ENCODE peak calls at places on chromosomes 12 and 14, in seven cellular contexts. L, N, A, Q, B, P and G are unnamed samples. For H3K79me2 and H4K20me1, the result is how much of the 10 kb centered on the place peaks cover.

GRCh38 chr14:59229653-59230406 is 41.4 kb downstream of the DAAM1 start:
- DNase-seq in L (no peak), N (no peak), A (no peak), Q (no peak), B (no peak), P (no peak), G (no peak)

GRCh38 chr12:89183985-89184435 is 168.3 kb downstream of the DUSP6 start:
- DNase-seq in L (no peak), N (no peak), A (no peak), Q (no peak), B (no peak), P (peak), G (no peak)

GRCh38 chr14:64409509-64409908 is 21.4 kb downstream of the MTHFD1 start:
- DNase-seq in L (no peak), N (no peak), A (no peak), Q (no peak), B (no peak), P (no peak), G (no peak)

GRCh38 chr12:94202245-94203180 is 54.1 kb downstream of the PLXNC1 start:
- DNase-seq in L (no peak), N (no peak), A (no peak), Q (peak), B (peak), P (no peak), G (no peak)

GRCh38 chr14:24058260-24058950 is 6.6 kb downstream of the CARMIL3 start:
- DNase-seq in L (peak), N (peak), A (peak), Q (peak), B (peak), P (peak), G (peak)

GRCh38 chr14:81990312-81990761 is 456.7 kb upstream of the SEL1L start:
- DNase-seq in L (peak), N (peak), A (peak), Q (peak), B (peak), P (peak), G (peak)

GRCh38 chr12:132453361-132454133 is 36.4 kb upstream of the FBRSL1 start:
- DNase-seq in L (no peak), N (peak), A (peak), Q (no peak), B (no peak), P (no peak), G (no peak)

GRCh38 chr12:2733493-2734252 is 61.1 kb upstream of the FKBP4 start:
- DNase-seq in L (peak), N (no peak), A (peak), Q (no peak), B (no peak), P (no peak), G (no peak)

GRCh38 chr12:25875661-25876060 is 82.8 kb upstream of the RASSF8 start:
- DNase-seq in L (no peak), N (peak), A (no peak), Q (no peak), B (no peak), P (no peak), G (no peak)

GRCh38 chr14:72613196-72613974 is 280.5 kb downstream of the DPF3 start:
- DNase-seq in L (no peak), N (no peak), A (no peak), Q (no peak), B (peak), P (peak), G (no peak)

GRCh38 chr12:13196302-13196921 is at the start of gene EMP1:
- DNase-seq in L (no peak), N (peak), A (peak), Q (no peak), B (peak), P (peak), G (no peak)

GRCh38 chr12:59408431-59408830 is 187.4 kb upstream of the SLC16A7 start:
- DNase-seq in L (no peak), N (peak), A (no peak), Q (no peak), B (no peak), P (no peak), G (no peak)

GRCh38 chr14:38959021-38959420 is 144.0 kb downstream of the SEC23A start:
- DNase-seq in L (no peak), N (peak), A (no peak), Q (no peak), B (no peak), P (no peak), G (no peak)

GRCh38 chr12:100753837-100754236 is 40.7 kb upstream of the ANO4 start:
- DNase-seq in L (no peak), N (peak), A (no peak), Q (no peak), B (no peak), P (no peak), G (no peak)

GRCh38 chr12:69527506-69528272 is 57.5 kb downstream of the FRS2 start:
- DNase-seq in L (no peak), N (peak), A (no peak), Q (no peak), B (no peak), P (peak), G (no peak)

GRCh38 chr12:123396954-123397353 is 13.0 kb downstream of the KMT5A start:
- DNase-seq in L (no peak), N (no peak), A (no peak), Q (no peak), B (no peak), P (no peak), G (no peak)

GRCh38 chr12:22282283-22282682 is 52.2 kb downstream of the ST8SIA1 start:
- DNase-seq in L (no peak), N (peak), A (no peak), Q (no peak), B (no peak), P (peak), G (no peak)

GRCh38 chr14:74459289-74459946 is 33.4 kb upstream of the SYNDIG1L start:
- DNase-seq in L (peak), N (peak), A (peak), Q (peak), B (peak), P (peak), G (peak)

GRCh38 chr12:2265461-2266167 is 212.8 kb downstream of the CACNA1C start:
- DNase-seq in L (no peak), N (peak), A (no peak), Q (no peak), B (no peak), P (no peak), G (no peak)

GRCh38 chr14:93234798-93235197 is 27.7 kb downstream of the UBR7 start:
- DNase-seq in L (no peak), N (peak), A (peak), Q (no peak), B (no peak), P (no peak), G (no peak)

GRCh38 chr12:46269429-46270241 is 792 bp upstream of the SLC38A1 start:
- DNase-seq in L (peak), N (no peak), A (peak), Q (peak), B (no peak), P (peak), G (peak)

GRCh38 chr12:51887476-51888315 is at the start of gene ANKRD33:
- DNase-seq in L (peak), N (no peak), A (peak), Q (no peak), B (no peak), P (peak), G (no peak)

GRCh38 chr14:104158827-104159798 is 20.7 kb downstream of the KIF26A start:
- DNase-seq in L (no peak), N (no peak), A (peak), Q (no peak), B (no peak), P (no peak), G (no peak)

GRCh38 chr12:100267603-100268281 is 765 bp downstream of the SCYL2 start:
- DNase-seq in L (peak), N (peak), A (peak), Q (no peak), B (no peak), P (peak), G (peak)

GRCh38 chr12:65229441-65229840 is 49.0 kb upstream of the MSRB3 start:
- DNase-seq in L (no peak), N (peak), A (no peak), Q (no peak), B (no peak), P (no peak), G (no peak)

GRCh38 chr14:47439953-47440352 is 235.5 kb downstream of the MDGA2 start:
- DNase-seq in L (peak), N (no peak), A (peak), Q (no peak), B (no peak), P (no peak), G (no peak)

GRCh38 chr12:2856901-2857495 is at the start of gene TEX52:
- DNase-seq in L (peak), N (no peak), A (peak), Q (no peak), B (no peak), P (peak), G (peak)

GRCh38 chr12:95548539-95549391 is 2.5 kb downstream of the USP44 start:
- DNase-seq in L (peak), N (peak), A (peak), Q (peak), B (peak), P (peak), G (no peak)

GRCh38 chr14:105253329-105253682 is 5.0 kb downstream of the BTBD6 start:
- DNase-seq in L (no peak), N (no peak), A (no peak), Q (no peak), B (no peak), P (no peak), G (no peak)

GRCh38 chr12:6038160-6038559 is 86.3 kb downstream of the VWF start:
- DNase-seq in L (peak), N (peak), A (peak), Q (peak), B (no peak), P (peak), G (peak)

GRCh38 chr14:79442776-79443175 is 768.5 kb downstream of the DIO2 start:
- DNase-seq in L (no peak), N (peak), A (no peak), Q (no peak), B (no peak), P (no peak), G (no peak)

GRCh38 chr12:84077692-84078091 is 834.9 kb downstream of the SLC6A15 start:
- DNase-seq in L (no peak), N (peak), A (no peak), Q (no peak), B (no peak), P (no peak), G (no peak)

GRCh38 chr12:122681814-122682213 is 21.3 kb downstream of the HCAR2 start:
- DNase-seq in L (no peak), N (no peak), A (no peak), Q (no peak), B (no peak), P (no peak), G (no peak)

GRCh38 chr14:68611611-68612010 is 181.3 kb downstream of the ZFP36L1 start:
- DNase-seq in L (no peak), N (no peak), A (no peak), Q (no peak), B (no peak), P (no peak), G (no peak)

GRCh38 chr14:23816371-23816770 is 137.2 kb upstream of the DHRS4 start:
- DNase-seq in L (no peak), N (no peak), A (no peak), Q (no peak), B (no peak), P (no peak), G (no peak)

GRCh38 chr14:41016213-41016612 is 590.5 kb upstream of the LRFN5 start:
- DNase-seq in L (peak), N (no peak), A (no peak), Q (no peak), B (no peak), P (no peak), G (no peak)

GRCh38 chr12:13368971-13369370 is 172.4 kb downstream of the EMP1 start:
- DNase-seq in L (no peak), N (no peak), A (peak), Q (no peak), B (no peak), P (no peak), G (no peak)

DNA sequence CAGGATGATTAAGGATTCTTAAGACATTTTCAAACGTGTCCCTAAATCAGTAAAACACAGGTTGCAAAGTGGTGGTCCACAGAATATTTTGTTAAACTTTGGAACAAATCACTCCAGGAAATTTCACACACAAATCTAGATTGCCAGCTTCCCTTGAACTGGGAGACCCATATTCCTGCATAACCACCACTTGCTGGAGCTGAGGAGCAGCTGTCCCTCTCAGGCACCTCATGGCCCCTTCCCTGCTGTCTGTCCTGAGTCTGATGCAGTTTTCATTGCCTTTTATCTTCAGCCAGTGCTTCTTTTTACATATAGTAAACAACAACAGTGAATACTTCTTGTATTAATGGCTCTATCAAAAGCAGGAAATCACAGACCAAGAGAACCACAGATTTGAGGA is 289.3 kb downstream of the MED13L start:
- DNase-seq in L (peak), N (no peak), A (no peak), Q (no peak), B (no peak), P (no peak), G (no peak)
- H2AFZ ChIP-seq in L (no peak), N (no peak), A (no peak), Q (no peak), B (no peak), P (no peak), G (no peak)

GRCh38 chr14:21262410-21262809 is 6.8 kb downstream of the HNRNPC start:
- DNase-seq in L (no peak), N (no peak), A (no peak), Q (no peak), B (no peak), P (no peak), G (no peak)
- H3K79me2 ChIP-seq in L (half or more), N (half or more), A (half or more), Q (half or more), B (half or more), P (half or more), G (half or more)

GRCh38 chr14:100127853-100128455 is 31.5 kb downstream of the DEGS2 start:
- DNase-seq in L (no peak), N (no peak), A (no peak), Q (no peak), B (no peak), P (no peak), G (no peak)

GRCh38 chr14:100130471-100130870 is 29.0 kb downstream of the DEGS2 start:
- DNase-seq in L (no peak), N (no peak), A (no peak), Q (no peak), B (no peak), P (no peak), G (no peak)

GRCh38 chr14:100129161-100129589 is 30.3 kb downstream of the DEGS2 start:
- DNase-seq in L (no peak), N (peak), A (no peak), Q (no peak), B (no peak), P (no peak), G (no peak)

GRCh38 chr14:100126401-100126800 is 33.0 kb downstream of the DEGS2 start:
- DNase-seq in L (no peak), N (no peak), A (no peak), Q (no peak), B (no peak), P (no peak), G (no peak)

GRCh38 chr14:100128688-100129087 is 30.8 kb downstream of the DEGS2 start:
- DNase-seq in L (no peak), N (no peak), A (no peak), Q (no peak), B (no peak), P (no peak), G (no peak)
- H4K20me1 ChIP-seq in L (under half), N (under half), A (under half), Q (under half), B (half or more), P (under half), G (under half)

DNA sequence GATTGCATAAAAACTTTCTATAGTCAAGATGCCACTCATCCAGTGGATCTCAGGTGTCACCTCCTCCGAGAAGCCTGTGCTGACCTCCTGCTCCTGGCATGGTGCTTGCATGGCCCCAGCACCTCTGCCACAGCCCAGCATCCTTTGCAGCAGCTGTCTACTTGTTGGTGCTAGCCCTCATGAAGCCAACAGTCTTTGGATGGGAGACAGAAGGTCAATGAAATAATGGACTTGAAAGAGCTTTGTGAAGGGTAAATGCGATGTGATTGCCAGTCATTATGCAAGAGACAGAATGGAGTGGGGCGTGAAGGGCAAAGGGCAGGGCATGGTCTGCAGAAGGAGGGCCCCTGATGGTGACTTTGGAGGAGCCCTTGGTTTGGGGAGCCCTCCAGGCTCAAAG is 63.0 kb upstream of the CLMN start:
- DNase-seq in L (no peak), N (no peak), A (no peak), Q (no peak), B (no peak), P (no peak), G (no peak)
- H2AFZ ChIP-seq in L (no peak), N (no peak), A (no peak), Q (no peak), B (no peak), P (no peak), G (no peak)